ENCODE peak calls at places on chromosomes 16 and 17, in ten cellular contexts. A, H, P, U, D, E, V, K, G and X are unnamed samples.

GRCh38 chr16:10466861-10467260 is 81.0 kb downstream of the ATF7IP2 start:
- DNase-seq in A (no peak), H (no peak), P (no peak), U (no peak), D (no peak), E (no peak), V (no peak), K (no peak), G (no peak), X (no peak)

GRCh38 chr16:27740496-27741201 is 190.7 kb downstream of the KATNIP start:
- DNase-seq in A (no peak), H (no peak), P (no peak), U (no peak), D (no peak), E (no peak), V (no peak), K (no peak), G (no peak), X (no peak)

GRCh38 chr17:9050801-9051401 is 29.6 kb downstream of the NTN1 start:
- DNase-seq in A (no peak), H (no peak), P (no peak), U (peak), D (no peak), E (peak), V (no peak), K (no peak), G (no peak), X (no peak)

GRCh38 chr17:27446569-27447301 is 9.5 kb upstream of the KSR1 start:
- DNase-seq in A (no peak), H (no peak), P (peak), U (peak), D (no peak), E (peak), V (no peak), K (no peak), G (no peak), X (peak)

GRCh38 chr16:3235856-3236669 is 1.1 kb upstream of the ZNF200 start:
- DNase-seq in A (no peak), H (no peak), P (no peak), U (no peak), D (no peak), E (peak), V (no peak), K (peak), G (peak), X (no peak)

GRCh38 chr17:661509-661908 is 53.1 kb downstream of the VPS53 start:
- DNase-seq in A (no peak), H (no peak), P (no peak), U (no peak), D (no peak), E (no peak), V (no peak), K (no peak), G (no peak), X (no peak)

GRCh38 chr17:57114085-57114673 is 29.1 kb downstream of the AKAP1 start:
- DNase-seq in A (peak), H (peak), P (no peak), U (no peak), D (peak), E (no peak), V (no peak), K (no peak), G (peak), X (peak)

GRCh38 chr17:19996502-19996901 is 12.7 kb upstream of the SPECC1 start:
- DNase-seq in A (no peak), H (no peak), P (no peak), U (peak), D (no peak), E (no peak), V (no peak), K (no peak), G (no peak), X (no peak)

GRCh38 chr17:12547829-12548228 is 117.9 kb upstream of the MYOCD start:
- DNase-seq in A (no peak), H (no peak), P (no peak), U (no peak), D (no peak), E (no peak), V (no peak), K (no peak), G (no peak), X (no peak)

GRCh38 chr17:83175551-83176271 is 96.3 kb downstream of the METRNL start:
- DNase-seq in A (peak), H (no peak), P (no peak), U (no peak), D (no peak), E (no peak), V (peak), K (no peak), G (no peak), X (no peak)

GRCh38 chr17:50631908-50632571 is 2.6 kb upstream of the ABCC3 start:
- DNase-seq in A (peak), H (peak), P (no peak), U (peak), D (peak), E (peak), V (no peak), K (no peak), G (no peak), X (peak)

GRCh38 chr16:55470533-55471371 is 8.2 kb upstream of the MMP2 start:
- DNase-seq in A (no peak), H (no peak), P (no peak), U (peak), D (no peak), E (peak), V (no peak), K (no peak), G (no peak), X (peak)

GRCh38 chr16:676565-677297 is 1.3 kb downstream of the RHBDL1 start:
- DNase-seq in A (no peak), H (no peak), P (no peak), U (peak), D (no peak), E (peak), V (no peak), K (no peak), G (peak), X (no peak)

GRCh38 chr17:69331746-69332145 is 4.8 kb upstream of the ABCA5 start:
- DNase-seq in A (peak), H (no peak), P (no peak), U (no peak), D (no peak), E (no peak), V (no peak), K (no peak), G (no peak), X (no peak)

DNA sequence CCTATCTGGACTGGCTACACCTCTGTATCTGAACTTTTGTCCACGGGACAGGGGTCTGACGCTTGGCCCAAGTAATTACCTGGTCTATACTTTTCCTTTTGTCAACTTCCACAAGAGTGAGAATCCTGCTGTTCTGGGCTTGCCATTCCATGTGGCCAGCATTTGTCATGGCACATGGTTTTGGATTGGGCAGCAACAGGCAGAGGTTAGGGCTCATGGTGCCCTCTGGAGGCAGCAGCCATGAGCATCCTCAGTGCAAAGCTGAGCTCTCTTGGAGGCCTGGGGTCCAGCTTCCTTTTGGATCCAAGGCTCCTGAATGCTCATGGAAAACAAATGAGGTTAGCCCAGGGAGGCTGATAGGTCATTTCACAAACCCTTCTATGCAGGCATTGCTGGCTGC is 7.5 kb upstream of the EDC4 start:
- DNase-seq in A (peak), H (no peak), P (no peak), U (peak), D (peak), E (peak), V (no peak), K (no peak), G (peak), X (peak)
- TF ChIP-seq CTCF in A (peak), H (peak), P (no peak), U (peak), D (peak), E (peak), V (no peak), K (no peak), G (no peak), X (peak)

GRCh38 chr17:49315551-49315951 is 46.5 kb downstream of the ZNF652 start:
- DNase-seq in A (peak), H (peak), P (peak), U (peak), D (peak), E (peak), V (no peak), K (peak), G (peak), X (peak)
- H3K4me3 ChIP-seq in A (peak), H (peak), P (peak), U (no peak), D (peak), E (no peak), V (no peak), K (no peak), G (peak), X (no peak)

GRCh38 chr17:39077874-39078273 is 73.6 kb downstream of the PLXDC1 start:
- DNase-seq in A (no peak), H (no peak), P (no peak), U (no peak), D (no peak), E (no peak), V (no peak), K (no peak), G (no peak), X (no peak)
- TF ChIP-seq CTCF in A (no peak), H (no peak), P (no peak), U (no peak), D (no peak), E (peak), V (no peak), K (no peak), G (no peak), X (peak)

GRCh38 chr16:30562021-30562420 is 3.8 kb upstream of the ZNF764 start:
- DNase-seq in A (no peak), H (no peak), P (no peak), U (no peak), D (no peak), E (no peak), V (no peak), K (no peak), G (peak), X (no peak)
- H3K4me3 ChIP-seq in A (no peak), H (peak), P (peak), U (no peak), D (no peak), E (no peak), V (peak), K (peak), G (peak), X (no peak)

DNA sequence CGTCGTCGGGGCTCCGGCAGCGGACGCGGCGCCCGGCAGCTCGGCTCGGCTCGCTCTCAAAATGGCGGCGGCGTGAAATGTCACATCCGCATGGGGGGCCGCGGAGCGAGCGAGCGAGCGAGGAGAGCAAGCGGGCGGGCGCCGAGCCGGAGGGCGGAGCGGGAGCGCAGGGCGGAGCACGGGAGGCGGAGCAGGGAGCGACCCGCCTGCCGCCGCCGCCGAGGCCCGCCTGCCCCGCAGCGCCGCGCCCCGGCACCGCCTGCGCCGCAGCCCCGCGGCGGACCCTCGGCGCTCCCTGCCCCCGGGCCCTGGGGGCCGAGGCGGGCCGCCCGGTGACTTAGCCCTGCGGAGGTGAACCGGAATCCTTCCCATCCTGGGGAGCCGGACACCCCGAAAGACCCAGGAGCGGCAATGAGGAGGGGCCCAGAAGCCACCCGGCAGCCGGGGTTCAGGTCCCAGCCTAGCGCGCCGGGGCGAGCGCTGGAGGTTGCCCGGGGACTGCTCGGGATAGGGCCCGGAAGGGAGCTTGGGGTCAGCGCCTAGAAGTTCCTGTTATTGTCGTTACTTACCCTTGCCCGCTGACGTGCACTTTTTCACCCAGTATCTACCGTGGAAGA is at the start of gene USP7:
- DNase-seq in A (peak), H (no peak), P (peak), U (peak), D (peak), E (peak), V (peak), K (peak), G (peak), X (peak)
- TF ChIP-seq CTCF in A (no peak), H (no peak), P (no peak), U (no peak), D (no peak), E (no peak), V (no peak), K (no peak), G (no peak), X (no peak)